ENCODE peak calls at places on chromosomes 3 and 15, in eight cellular contexts. Z is WTC11, P is uterus, L is AG04450, K is gastrocnemius medialis, E is heart left ventricle, F is GM13976, B is cardiac fibroblast. R is an unnamed sample.

GRCh38 chr3:153029350-153029749 is 132.7 kb upstream of the RAP2B start:
- DNase-seq in F (no peak), P (no peak), B (peak), L (peak), Z (no peak), E (no peak), K (no peak), R (no peak)

GRCh38 chr3:25306741-25307140 is 121.3 kb upstream of the RARB start:
- DNase-seq in B (no peak), L (no peak), P (no peak), E (no peak), K (no peak), F (no peak), Z (no peak), R (no peak)

GRCh38 chr3:31092748-31093607 is 198.5 kb upstream of the GADL1 start:
- DNase-seq in E (no peak), B (peak), P (no peak), K (peak), Z (no peak), F (no peak), L (no peak), R (no peak)

GRCh38 chr3:128316456-128316855 is 150.2 kb downstream of the DNAJB8 start:
- DNase-seq in L (no peak), K (no peak), B (no peak), P (peak), Z (no peak), F (no peak), E (peak), R (peak)

GRCh38 chr15:48358229-48358641 is 27.0 kb downstream of the DUT start:
- DNase-seq in Z (no peak), K (no peak), P (no peak), B (peak), L (no peak), E (no peak), F (peak), R (no peak)

GRCh38 chr3:16294854-16295253 is 29.8 kb downstream of the OXNAD1 start:
- DNase-seq in K (no peak), F (no peak), E (no peak), L (no peak), B (no peak), Z (no peak), P (no peak), R (no peak)

GRCh38 chr3:191254098-191254873 is 55.2 kb downstream of the OSTN start:
- DNase-seq in L (no peak), E (no peak), P (no peak), K (no peak), B (peak), F (no peak), Z (no peak), R (no peak)

GRCh38 chr3:15331606-15332404 is 581 bp downstream of the SH3BP5 start:
- DNase-seq in P (peak), F (peak), Z (peak), K (peak), E (peak), B (no peak), L (no peak), R (no peak)

GRCh38 chr3:106249159-106249558 is 380.3 kb upstream of the CBLB start:
- DNase-seq in P (no peak), B (peak), E (no peak), F (no peak), Z (no peak), L (peak), K (no peak), R (no peak)

GRCh38 chr15:57183041-57183440 is 193.3 kb upstream of the CGNL1 start:
- DNase-seq in E (no peak), K (no peak), B (peak), L (no peak), P (no peak), F (no peak), Z (no peak), R (no peak)

GRCh38 chr3:17157713-17158112 is 273.0 kb downstream of the PLCL2 start:
- DNase-seq in P (no peak), B (peak), E (no peak), K (no peak), L (no peak), F (no peak), Z (no peak), R (no peak)

GRCh38 chr15:69704229-69704628 is 251.6 kb downstream of the RPLP1 start:
- DNase-seq in Z (no peak), E (no peak), F (no peak), P (no peak), K (no peak), L (no peak), B (peak), R (no peak)

GRCh38 chr15:82545002-82545401 is 4.7 kb upstream of the RPS17 start:
- DNase-seq in P (no peak), B (no peak), F (no peak), Z (no peak), E (no peak), L (no peak), K (no peak), R (no peak)

GRCh38 chr15:67067161-67067853 is 1.9 kb downstream of the SMAD3 start:
- DNase-seq in Z (peak), L (no peak), K (no peak), B (peak), E (no peak), P (peak), F (no peak), R (no peak)

GRCh38 chr3:183551930-183552329 is 3.6 kb downstream of the KLHL6 start:
- DNase-seq in F (no peak), K (no peak), Z (no peak), P (no peak), L (no peak), E (no peak), B (no peak), R (peak)

GRCh38 chr3:183553263-183554026 is 2.1 kb downstream of the KLHL6 start:
- DNase-seq in F (no peak), P (no peak), E (no peak), Z (no peak), K (no peak), B (no peak), L (no peak), R (no peak)

GRCh38 chr3:183554377-183554776 is 1.1 kb downstream of the KLHL6 start:
- DNase-seq in B (no peak), K (no peak), L (no peak), E (no peak), Z (no peak), P (no peak), F (peak), R (peak)

GRCh38 chr3:183560607-183561006 is 5.1 kb upstream of the KLHL6 start:
- DNase-seq in L (no peak), Z (no peak), B (peak), E (no peak), F (peak), P (no peak), K (no peak), R (no peak)

DNA sequence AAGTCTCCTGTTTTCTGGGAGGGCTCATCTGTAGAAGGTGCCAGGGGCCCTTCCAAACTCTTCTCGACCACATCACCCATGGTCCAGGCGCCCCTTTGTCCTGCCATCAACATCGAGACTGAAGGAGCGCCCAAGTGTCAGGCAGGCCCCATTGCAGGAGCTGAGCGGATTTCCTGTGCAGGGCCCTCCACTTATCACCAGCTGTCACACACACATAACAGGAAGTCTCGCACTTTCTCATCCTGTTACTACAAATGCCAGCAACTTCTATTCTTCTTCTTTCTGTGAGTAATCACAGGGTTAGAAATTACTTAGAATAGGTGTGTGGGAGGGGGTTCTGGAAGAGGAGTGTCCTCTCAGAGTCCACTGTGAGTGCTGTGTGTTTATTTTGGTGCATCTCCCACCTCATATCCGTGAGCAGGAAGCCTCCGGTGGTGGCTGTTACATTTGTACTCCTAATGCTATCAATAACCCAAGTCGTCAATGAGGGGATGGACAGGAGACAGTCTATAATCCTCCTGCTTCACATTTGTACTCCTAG is at the start of gene KLHL6:
- DNase-seq in P (no peak), F (peak), E (peak), K (no peak), B (peak), L (no peak), Z (no peak), R (peak)
- TF ChIP-seq CTCF in P (no peak), F (no peak), E (no peak), K (no peak), B (no peak), L (no peak), Z (no peak), R (no peak)

DNA sequence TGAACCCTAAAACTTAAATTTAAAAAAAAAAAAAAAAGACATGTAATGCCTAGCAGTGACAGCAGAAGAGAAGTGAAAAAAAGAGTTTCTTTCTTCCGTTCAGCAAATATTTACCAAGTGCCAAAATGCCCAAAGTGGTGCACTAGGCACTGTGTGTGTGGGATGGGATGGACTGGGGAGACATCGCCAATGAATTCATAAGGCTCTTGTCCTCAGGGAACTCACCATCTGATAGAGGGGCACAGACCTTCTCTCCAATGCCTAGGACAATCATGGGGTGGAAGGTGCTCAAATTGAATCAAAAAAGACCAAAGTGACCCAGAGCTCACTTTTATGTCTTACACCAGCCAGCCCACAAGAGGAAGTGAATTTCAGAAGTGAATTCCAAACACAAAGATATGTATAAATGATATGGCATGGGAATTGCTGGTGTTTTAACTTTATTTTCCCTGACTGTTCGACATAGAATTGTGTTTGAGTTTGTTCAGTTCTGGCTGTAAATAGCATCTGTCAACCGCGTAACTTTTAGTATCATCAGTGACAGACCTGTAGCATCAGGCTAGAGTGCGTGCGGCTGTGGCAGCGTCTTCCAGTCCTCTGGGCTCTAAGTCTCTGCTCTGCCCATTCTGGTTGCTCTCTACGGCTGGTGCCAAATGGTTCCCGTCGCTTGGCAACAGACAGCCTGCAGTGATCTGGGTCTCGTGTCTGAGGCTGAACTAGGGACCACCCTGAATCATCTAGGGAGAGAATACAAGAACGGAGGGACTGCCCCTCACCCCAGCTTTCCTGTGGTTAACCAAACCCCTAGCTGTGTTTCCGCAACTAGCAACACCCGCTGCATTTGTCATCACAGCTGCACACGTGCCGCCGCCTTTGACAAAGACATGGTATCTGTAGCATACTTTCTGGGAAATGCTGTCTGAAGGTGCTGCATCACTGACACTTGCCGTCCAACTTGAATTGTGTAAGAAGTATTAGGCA is 154.0 kb upstream of the THBS1 start:
- DNase-seq in K (peak), E (peak), L (no peak), Z (no peak), P (no peak), B (peak), F (peak), R (peak)
- TF ChIP-seq CTCF in K (no peak), E (no peak), L (no peak), Z (no peak), P (no peak), B (no peak), F (no peak), R (no peak)

DNA sequence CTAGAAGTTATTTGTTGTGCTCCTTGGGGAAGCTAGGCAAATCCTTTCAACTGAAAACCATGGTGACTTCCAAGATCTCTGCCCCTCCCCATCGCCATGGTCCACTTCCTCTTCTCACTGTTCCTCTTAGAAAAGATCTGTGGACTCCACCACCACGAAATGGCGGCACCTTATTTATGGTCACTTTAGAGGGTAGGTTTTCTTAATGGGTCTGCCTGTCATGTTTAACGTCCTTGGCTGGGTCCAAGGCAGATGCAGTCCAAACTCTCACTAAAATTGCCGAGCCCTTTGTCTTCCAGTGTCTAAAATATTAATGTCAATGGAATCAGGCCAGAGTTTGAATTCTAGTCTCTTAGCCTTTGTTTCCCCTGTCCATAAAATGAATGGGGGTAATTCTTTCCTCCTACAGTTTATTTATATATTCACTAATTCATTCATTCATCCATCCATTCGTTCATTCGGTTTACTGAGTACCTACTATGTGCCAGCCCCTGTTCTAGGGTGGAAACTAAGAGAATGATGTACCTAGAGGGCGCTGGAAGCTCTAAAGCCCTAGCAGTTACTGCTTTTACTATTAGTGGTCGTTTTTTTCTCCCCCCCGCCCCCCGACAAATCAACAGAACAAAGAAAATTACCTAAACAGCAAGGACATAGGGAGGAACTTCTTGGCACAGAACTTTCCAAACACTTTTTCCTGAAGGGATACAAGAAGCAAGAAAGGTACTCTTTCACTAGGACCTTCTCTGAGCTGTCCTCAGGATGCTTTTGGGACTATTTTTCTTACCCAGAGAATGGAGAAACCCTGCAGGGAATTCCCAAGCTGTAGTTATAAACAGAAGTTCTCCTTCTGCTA is 661 bp downstream of the PATL2 start:
- DNase-seq in F (no peak), B (peak), K (no peak), L (no peak), Z (no peak), P (no peak), E (peak), R (peak)
- TF ChIP-seq CTCF in F (peak), B (peak), K (no peak), L (peak), Z (no peak), P (peak), E (no peak), R (peak)

GRCh38 chr3:63230146-63230545 is 48.0 kb upstream of the SYNPR start:
- DNase-seq in P (no peak), K (no peak), F (no peak), E (no peak), B (no peak), Z (no peak), L (no peak), R (no peak)

GRCh38 chr3:63232764-63233396 is 45.2 kb upstream of the SYNPR start:
- DNase-seq in K (no peak), B (peak), E (no peak), L (no peak), Z (no peak), F (no peak), P (no peak), R (no peak)

GRCh38 chr3:63228087-63228486 is 50.0 kb upstream of the SYNPR start:
- DNase-seq in F (no peak), B (no peak), L (no peak), Z (no peak), P (no peak), K (no peak), E (no peak), R (no peak)

GRCh38 chr3:63231556-63231955 is 46.6 kb upstream of the SYNPR start:
- DNase-seq in E (no peak), P (no peak), B (no peak), F (no peak), Z (no peak), K (no peak), L (no peak), R (no peak)

DNA sequence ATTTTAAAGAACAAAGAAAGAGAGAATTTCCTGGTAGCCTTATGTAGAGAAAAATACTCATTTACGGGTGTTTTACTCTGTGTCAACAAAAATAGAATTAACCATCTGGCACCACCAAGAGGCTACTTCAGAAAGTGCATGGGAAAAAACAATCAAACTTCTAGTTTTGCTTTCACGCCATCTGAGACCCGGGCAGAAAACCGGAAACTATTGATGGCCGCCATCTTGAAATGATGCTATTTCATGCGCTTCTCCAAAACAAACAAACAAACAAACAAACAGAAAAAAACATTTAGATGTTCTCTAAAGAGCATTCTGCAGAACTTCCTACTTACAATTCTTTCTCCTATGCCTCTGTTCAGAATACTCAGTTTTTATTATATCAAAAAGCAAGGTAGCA is 49.4 kb upstream of the SYNPR start:
- DNase-seq in E (no peak), K (no peak), F (no peak), P (no peak), B (peak), Z (peak), L (no peak), R (no peak)
- TF ChIP-seq CTCF in E (peak), K (no peak), F (no peak), P (peak), B (peak), Z (peak), L (peak), R (no peak)

GRCh38 chr3:11271986-11272904 is at the start of gene ATG7:
- DNase-seq in L (peak), K (peak), B (peak), F (peak), P (peak), E (peak), Z (peak), R (peak)
- TF ChIP-seq CTCF in L (peak), K (no peak), B (no peak), F (no peak), P (no peak), E (peak), Z (no peak), R (no peak)

GRCh38 chr3:115785782-115786181 is 162.5 kb downstream of the GAP43 start:
- DNase-seq in F (no peak), B (no peak), E (no peak), Z (no peak), L (no peak), K (no peak), P (no peak), R (no peak)
- TF ChIP-seq CTCF in F (no peak), B (no peak), E (no peak), Z (no peak), L (no peak), K (no peak), P (no peak), R (no peak)

R was measured in CD14-positive monocyte.